ENCODE peak calls at places on chromosomes 6 and 20, in eight cellular contexts. One of them, this sample, is unnamed.

GRCh38 chr20:13494019-13494418 is 144.7 kb downstream of the TASP1 start:
- DNase-seq in Peyer's patch: no peak
- DNase-seq in HAP-1: no peak
- DNase-seq in H9: no peak
- DNase-seq in ascending aorta: no peak
- DNase-seq in breast epithelium: no peak
- DNase-seq in GM23248: peak; percentile 60
- DNase-seq in hepatocyte: no peak
- DNase-seq in this sample: no peak

GRCh38 chr20:43539975-43540672 is 18.7 kb upstream of the SGK2 start:
- DNase-seq in GM23248: no peak
- DNase-seq in breast epithelium: no peak
- DNase-seq in Peyer's patch: no peak
- DNase-seq in HAP-1: no peak
- DNase-seq in hepatocyte: no peak
- DNase-seq in ascending aorta: no peak
- DNase-seq in H9: no peak
- DNase-seq in this sample: no peak

GRCh38 chr6:33126101-33126714 is 50.4 kb downstream of the HLA-DPB1 start:
- DNase-seq in Peyer's patch: peak; percentile 82
- DNase-seq in breast epithelium: peak; percentile 27
- DNase-seq in hepatocyte: peak; percentile 62
- DNase-seq in GM23248: peak; percentile 81
- DNase-seq in ascending aorta: no peak
- DNase-seq in H9: peak; percentile 73
- DNase-seq in HAP-1: peak; percentile 81
- DNase-seq in this sample: peak; percentile 35

GRCh38 chr20:44001667-44002596 is 87.3 kb downstream of the TOX2 start:
- DNase-seq in H9: no peak
- DNase-seq in GM23248: no peak
- DNase-seq in HAP-1: no peak
- DNase-seq in ascending aorta: no peak
- DNase-seq in Peyer's patch: no peak
- DNase-seq in hepatocyte: no peak
- DNase-seq in breast epithelium: no peak
- DNase-seq in this sample: no peak

GRCh38 chr6:136920858-136921520 is 1.1 kb upstream of the SLC35D3 start:
- DNase-seq in breast epithelium: no peak
- DNase-seq in H9: peak; percentile 43
- DNase-seq in hepatocyte: peak; percentile 12
- DNase-seq in Peyer's patch: no peak
- DNase-seq in HAP-1: no peak
- DNase-seq in ascending aorta: no peak
- DNase-seq in GM23248: peak; percentile 40
- DNase-seq in this sample: no peak

GRCh38 chr6:105344971-105345370 is 57.9 kb downstream of the PREP start:
- DNase-seq in hepatocyte: no peak
- DNase-seq in GM23248: no peak
- DNase-seq in H9: no peak
- DNase-seq in HAP-1: no peak
- DNase-seq in breast epithelium: no peak
- DNase-seq in ascending aorta: no peak
- DNase-seq in Peyer's patch: no peak
- DNase-seq in this sample: no peak

GRCh38 chr20:35257175-35257909 is 20.6 kb downstream of the MMP24OS start:
- DNase-seq in H9: no peak
- DNase-seq in GM23248: no peak
- DNase-seq in breast epithelium: no peak
- DNase-seq in hepatocyte: no peak
- DNase-seq in Peyer's patch: no peak
- DNase-seq in ascending aorta: no peak
- DNase-seq in HAP-1: no peak
- DNase-seq in this sample: no peak

GRCh38 chr20:60749804-60750602 is 502.1 kb upstream of the CDH4 start:
- DNase-seq in HAP-1: no peak
- DNase-seq in hepatocyte: no peak
- DNase-seq in ascending aorta: no peak
- DNase-seq in breast epithelium: no peak
- DNase-seq in Peyer's patch: no peak
- DNase-seq in H9: peak; percentile 76
- DNase-seq in GM23248: peak; percentile 16
- DNase-seq in this sample: no peak

GRCh38 chr6:95249176-95249575 is 328.2 kb upstream of the MANEA start:
- DNase-seq in hepatocyte: no peak
- DNase-seq in H9: no peak
- DNase-seq in breast epithelium: no peak
- DNase-seq in HAP-1: no peak
- DNase-seq in GM23248: peak; percentile 40
- DNase-seq in Peyer's patch: no peak
- DNase-seq in ascending aorta: no peak
- DNase-seq in this sample: no peak

GRCh38 chr6:26571592-26572296 is 25.0 kb upstream of the ABT1 start:
- DNase-seq in GM23248: peak; percentile 89
- DNase-seq in ascending aorta: no peak
- DNase-seq in HAP-1: peak; percentile 50
- DNase-seq in H9: peak; percentile 83
- DNase-seq in Peyer's patch: no peak
- DNase-seq in hepatocyte: peak; percentile 86
- DNase-seq in breast epithelium: no peak
- DNase-seq in this sample: no peak

GRCh38 chr20:52497731-52498130 is 306.2 kb upstream of the ZFP64 start:
- DNase-seq in H9: no peak
- DNase-seq in HAP-1: no peak
- DNase-seq in ascending aorta: no peak
- DNase-seq in Peyer's patch: no peak
- DNase-seq in breast epithelium: no peak
- DNase-seq in hepatocyte: no peak
- DNase-seq in GM23248: peak; percentile 64
- DNase-seq in this sample: no peak

GRCh38 chr6:4287811-4288244 is 152.5 kb upstream of the ECI2 start:
- DNase-seq in ascending aorta: no peak
- DNase-seq in H9: no peak
- DNase-seq in GM23248: no peak
- DNase-seq in breast epithelium: no peak
- DNase-seq in Peyer's patch: no peak
- DNase-seq in HAP-1: peak; percentile 35
- DNase-seq in hepatocyte: no peak
- DNase-seq in this sample: no peak

GRCh38 chr20:57509665-57510237 is 15.2 kb downstream of the CTCFL start:
- DNase-seq in HAP-1: peak; percentile 59
- DNase-seq in H9: peak; percentile 43
- DNase-seq in ascending aorta: no peak
- DNase-seq in Peyer's patch: no peak
- DNase-seq in breast epithelium: no peak
- DNase-seq in GM23248: peak; percentile 30
- DNase-seq in hepatocyte: no peak
- DNase-seq in this sample: no peak

GRCh38 chr6:34074064-34074739 is 71.7 kb downstream of the GRM4 start:
- DNase-seq in ascending aorta: no peak
- DNase-seq in hepatocyte: no peak
- DNase-seq in GM23248: no peak
- DNase-seq in HAP-1: no peak
- DNase-seq in breast epithelium: no peak
- DNase-seq in Peyer's patch: no peak
- DNase-seq in H9: peak; percentile 71
- DNase-seq in this sample: no peak

GRCh38 chr6:145241039-145241438 is 494.3 kb downstream of the EPM2A start:
- DNase-seq in breast epithelium: no peak
- DNase-seq in HAP-1: peak; percentile 36
- DNase-seq in H9: no peak
- DNase-seq in ascending aorta: no peak
- DNase-seq in Peyer's patch: no peak
- DNase-seq in GM23248: peak; percentile 77
- DNase-seq in hepatocyte: no peak
- DNase-seq in this sample: no peak

GRCh38 chr6:143397229-143398222 is 53.0 kb downstream of the ADAT2 start:
- DNase-seq in Peyer's patch: no peak
- DNase-seq in hepatocyte: peak; percentile 83
- DNase-seq in ascending aorta: peak; percentile 64
- DNase-seq in breast epithelium: peak; percentile 93
- DNase-seq in HAP-1: peak; percentile 27
- DNase-seq in GM23248: peak; percentile 80
- DNase-seq in H9: peak; percentile 70
- DNase-seq in this sample: no peak

GRCh38 chr6:6614096-6614964 is 25.8 kb downstream of the LY86 start:
- DNase-seq in GM23248: peak; percentile 56
- DNase-seq in HAP-1: no peak
- DNase-seq in ascending aorta: no peak
- DNase-seq in breast epithelium: peak; percentile 38
- DNase-seq in H9: no peak
- DNase-seq in hepatocyte: no peak
- DNase-seq in Peyer's patch: no peak
- DNase-seq in this sample: no peak

DNA sequence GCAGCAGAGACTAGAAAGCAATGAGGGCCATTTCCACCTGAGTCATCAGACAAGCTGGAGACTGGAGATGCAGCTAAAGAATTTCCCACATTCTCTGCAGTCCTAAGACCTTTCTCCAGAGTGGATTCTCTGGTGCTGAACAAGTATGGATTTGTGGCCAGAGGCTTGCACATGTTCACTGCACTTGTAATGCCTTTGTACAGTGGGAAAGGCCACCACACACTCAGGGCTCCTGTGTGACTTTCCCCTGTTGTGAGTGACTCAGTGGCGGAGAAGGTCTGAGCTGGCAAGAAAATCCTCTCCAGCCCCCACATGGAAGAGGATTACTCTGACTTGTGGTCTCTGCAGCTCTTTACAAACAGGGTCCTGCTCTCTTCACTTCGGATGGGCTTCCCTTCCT is 192.3 kb downstream of the C6orf118 start:
- DNase-seq in breast epithelium: no peak
- DNase-seq in Peyer's patch: no peak
- DNase-seq in hepatocyte: no peak
- DNase-seq in GM23248: peak; percentile 85
- DNase-seq in H9: no peak
- DNase-seq in ascending aorta: no peak
- DNase-seq in HAP-1: no peak
- DNase-seq in this sample: no peak
- H3K9me3 ChIP-seq in breast epithelium: peaks cover 10% of the 10 kb centered on the region
- H3K9me3 ChIP-seq in Peyer's patch: no peaks in the 10 kb centered on the region
- H3K9me3 ChIP-seq in hepatocyte: peaks cover 11% of the 10 kb centered on the region
- H3K9me3 ChIP-seq in GM23248: no peaks in the 10 kb centered on the region
- H3K9me3 ChIP-seq in H9: no peaks in the 10 kb centered on the region
- H3K9me3 ChIP-seq in ascending aorta: peaks cover 11% of the 10 kb centered on the region
- H3K9me3 ChIP-seq in HAP-1: no peaks in the 10 kb centered on the region
- H3K9me3 ChIP-seq in this sample: no peaks in the 10 kb centered on the region

GRCh38 chr6:148701393-148701774 is 45.4 kb upstream of the UST start:
- DNase-seq in Peyer's patch: no peak
- DNase-seq in ascending aorta: no peak
- DNase-seq in GM23248: peak; percentile 8
- DNase-seq in H9: no peak
- DNase-seq in breast epithelium: no peak
- DNase-seq in HAP-1: no peak
- DNase-seq in hepatocyte: no peak
- DNase-seq in this sample: no peak

GRCh38 chr6:148700713-148701392 is 46.0 kb upstream of the UST start:
- DNase-seq in H9: no peak
- DNase-seq in HAP-1: no peak
- DNase-seq in GM23248: peak; percentile 83
- DNase-seq in breast epithelium: no peak
- DNase-seq in ascending aorta: no peak
- DNase-seq in hepatocyte: peak; percentile 14
- DNase-seq in Peyer's patch: no peak
- DNase-seq in this sample: no peak

GRCh38 chr6:148698671-148699180 is 48.1 kb upstream of the UST start:
- DNase-seq in H9: no peak
- DNase-seq in Peyer's patch: no peak
- DNase-seq in GM23248: no peak
- DNase-seq in breast epithelium: no peak
- DNase-seq in hepatocyte: no peak
- DNase-seq in HAP-1: no peak
- DNase-seq in ascending aorta: no peak
- DNase-seq in this sample: no peak

GRCh38 chr6:148700047-148700712 is 46.6 kb upstream of the UST start:
- DNase-seq in GM23248: peak; percentile 71
- DNase-seq in hepatocyte: no peak
- DNase-seq in H9: no peak
- DNase-seq in ascending aorta: no peak
- DNase-seq in breast epithelium: no peak
- DNase-seq in HAP-1: no peak
- DNase-seq in Peyer's patch: no peak
- DNase-seq in this sample: no peak

GRCh38 chr6:148697895-148698440 is 48.9 kb upstream of the UST start:
- DNase-seq in HAP-1: no peak
- DNase-seq in GM23248: no peak
- DNase-seq in breast epithelium: no peak
- DNase-seq in ascending aorta: no peak
- DNase-seq in H9: no peak
- DNase-seq in hepatocyte: no peak
- DNase-seq in Peyer's patch: no peak
- DNase-seq in this sample: no peak
- H3K9me3 ChIP-seq in HAP-1: no peaks in the 10 kb centered on the region
- H3K9me3 ChIP-seq in GM23248: no peaks in the 10 kb centered on the region
- H3K9me3 ChIP-seq in breast epithelium: no peaks in the 10 kb centered on the region
- H3K9me3 ChIP-seq in ascending aorta: no peaks in the 10 kb centered on the region
- H3K9me3 ChIP-seq in H9: no peaks in the 10 kb centered on the region
- H3K9me3 ChIP-seq in hepatocyte: no peaks in the 10 kb centered on the region
- H3K9me3 ChIP-seq in Peyer's patch: no peaks in the 10 kb centered on the region
- H3K9me3 ChIP-seq in this sample: no peaks in the 10 kb centered on the region

GRCh38 chr6:55131616-55132015 is 42.7 kb upstream of the HCRTR2 start:
- DNase-seq in Peyer's patch: no peak
- DNase-seq in ascending aorta: no peak
- DNase-seq in HAP-1: no peak
- DNase-seq in breast epithelium: no peak
- DNase-seq in hepatocyte: no peak
- DNase-seq in GM23248: no peak
- DNase-seq in H9: no peak
- DNase-seq in this sample: no peak
- H3K9me3 ChIP-seq in Peyer's patch: no peaks in the 10 kb centered on the region
- H3K9me3 ChIP-seq in ascending aorta: no peaks in the 10 kb centered on the region
- H3K9me3 ChIP-seq in HAP-1: no peaks in the 10 kb centered on the region
- H3K9me3 ChIP-seq in breast epithelium: no peaks in the 10 kb centered on the region
- H3K9me3 ChIP-seq in hepatocyte: no peaks in the 10 kb centered on the region
- H3K9me3 ChIP-seq in GM23248: no peaks in the 10 kb centered on the region
- H3K9me3 ChIP-seq in H9: no peaks in the 10 kb centered on the region
- H3K9me3 ChIP-seq in this sample: no peaks in the 10 kb centered on the region

DNA sequence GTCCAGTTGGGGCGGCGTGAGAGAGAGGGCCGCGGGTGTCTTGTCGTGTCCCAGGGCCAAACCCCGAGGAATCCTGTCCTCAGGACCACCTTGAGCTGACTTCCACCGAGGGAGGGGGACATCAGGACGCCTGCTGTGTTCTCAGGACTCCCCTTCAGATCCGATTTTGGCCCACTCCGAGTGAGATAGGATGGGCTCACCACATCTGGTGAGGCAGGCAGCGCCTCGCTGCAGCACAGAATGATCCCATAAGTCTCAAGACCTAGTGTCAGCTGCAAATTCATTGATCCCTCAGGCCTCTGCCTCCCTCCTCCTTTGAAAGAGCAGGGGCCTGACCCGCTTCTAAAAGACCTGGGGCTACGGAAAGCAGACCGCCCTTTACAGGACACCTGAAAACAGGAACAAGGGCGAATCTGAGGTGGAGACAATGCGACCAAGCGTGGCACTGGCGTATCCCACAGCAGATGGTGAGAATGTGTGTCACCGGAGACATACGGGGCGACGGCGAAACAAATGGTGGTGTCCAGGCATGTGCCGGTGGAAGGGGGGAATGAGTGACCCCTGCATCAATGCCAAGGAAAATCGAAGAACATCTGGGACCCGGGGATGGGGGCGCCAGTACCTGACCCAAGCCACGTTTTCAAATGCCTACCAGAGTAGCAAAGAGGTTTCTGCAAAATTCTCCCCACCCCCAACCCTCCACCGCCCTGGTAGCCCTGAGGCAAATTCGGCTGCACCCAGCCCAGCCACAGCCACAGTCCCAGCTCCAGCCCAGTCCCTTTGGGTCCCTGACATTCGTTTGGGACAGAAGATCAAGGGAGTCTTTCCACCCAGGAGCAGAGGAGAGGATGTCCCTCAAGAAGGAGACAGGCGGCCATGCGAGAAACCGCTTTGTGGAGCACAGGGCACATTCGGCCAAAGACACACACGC is 162.1 kb upstream of the ZNF337 start:
- DNase-seq in GM23248: no peak
- DNase-seq in hepatocyte: no peak
- DNase-seq in HAP-1: no peak
- DNase-seq in ascending aorta: no peak
- DNase-seq in Peyer's patch: no peak
- DNase-seq in H9: no peak
- DNase-seq in breast epithelium: no peak
- DNase-seq in this sample: no peak
- H3K9me3 ChIP-seq in GM23248: no peaks in the 10 kb centered on the region
- H3K9me3 ChIP-seq in hepatocyte: no peaks in the 10 kb centered on the region
- H3K9me3 ChIP-seq in HAP-1: no peaks in the 10 kb centered on the region
- H3K9me3 ChIP-seq in ascending aorta: no peaks in the 10 kb centered on the region
- H3K9me3 ChIP-seq in Peyer's patch: no peaks in the 10 kb centered on the region
- H3K9me3 ChIP-seq in H9: no peaks in the 10 kb centered on the region
- H3K9me3 ChIP-seq in breast epithelium: no peaks in the 10 kb centered on the region
- H3K9me3 ChIP-seq in this sample: no peaks in the 10 kb centered on the region